ENCODE peak calls at places on chromosomes 6 and 20, in eight cellular contexts. One of them, this sample, is unnamed. For H3K27me3, the result is how much of the 10 kb centered on the place peaks cover.

GRCh38 chr6:34791164-34791841 is 580 bp upstream of the BLTP3A start:
- DNase-seq in tibial nerve: peak
- DNase-seq in neural progenitor cell: peak
- DNase-seq in upper lobe of right lung: peak
- DNase-seq in lower lobe of right lung: peak
- DNase-seq in Peyer's patch: peak
- DNase-seq in ovary: peak
- DNase-seq in astrocyte: peak
- DNase-seq in this sample: no peak

GRCh38 chr6:148720371-148720770 is 26.5 kb upstream of the UST start:
- DNase-seq in tibial nerve: no peak
- DNase-seq in neural progenitor cell: no peak
- DNase-seq in upper lobe of right lung: no peak
- DNase-seq in lower lobe of right lung: no peak
- DNase-seq in Peyer's patch: no peak
- DNase-seq in ovary: no peak
- DNase-seq in astrocyte: peak
- DNase-seq in this sample: no peak

GRCh38 chr6:125802383-125802782 is 11.6 kb downstream of the NCOA7 start:
- DNase-seq in tibial nerve: no peak
- DNase-seq in neural progenitor cell: no peak
- DNase-seq in upper lobe of right lung: no peak
- DNase-seq in lower lobe of right lung: no peak
- DNase-seq in Peyer's patch: no peak
- DNase-seq in ovary: no peak
- DNase-seq in astrocyte: no peak
- DNase-seq in this sample: no peak

GRCh38 chr20:11373391-11373790 is 544.3 kb upstream of the BTBD3 start:
- DNase-seq in tibial nerve: no peak
- DNase-seq in neural progenitor cell: no peak
- DNase-seq in upper lobe of right lung: no peak
- DNase-seq in lower lobe of right lung: no peak
- DNase-seq in Peyer's patch: no peak
- DNase-seq in ovary: peak
- DNase-seq in astrocyte: no peak
- DNase-seq in this sample: no peak

GRCh38 chr6:110523461-110524021 is 47.1 kb upstream of the SLC22A16 start:
- DNase-seq in tibial nerve: no peak
- DNase-seq in neural progenitor cell: no peak
- DNase-seq in upper lobe of right lung: no peak
- DNase-seq in lower lobe of right lung: no peak
- DNase-seq in Peyer's patch: no peak
- DNase-seq in ovary: no peak
- DNase-seq in astrocyte: no peak
- DNase-seq in this sample: peak

GRCh38 chr6:16064687-16065086 is 64.2 kb upstream of the MYLIP start:
- DNase-seq in tibial nerve: no peak
- DNase-seq in neural progenitor cell: peak
- DNase-seq in upper lobe of right lung: no peak
- DNase-seq in lower lobe of right lung: no peak
- DNase-seq in Peyer's patch: no peak
- DNase-seq in ovary: no peak
- DNase-seq in astrocyte: no peak
- DNase-seq in this sample: no peak

GRCh38 chr6:106084106-106084963 is 1.8 kb upstream of the PRDM1 start:
- DNase-seq in tibial nerve: peak
- DNase-seq in neural progenitor cell: peak
- DNase-seq in upper lobe of right lung: no peak
- DNase-seq in lower lobe of right lung: no peak
- DNase-seq in Peyer's patch: no peak
- DNase-seq in ovary: no peak
- DNase-seq in astrocyte: peak
- DNase-seq in this sample: peak

GRCh38 chr6:10033223-10033829 is 381.5 kb downstream of the TFAP2A start:
- DNase-seq in tibial nerve: no peak
- DNase-seq in neural progenitor cell: peak
- DNase-seq in upper lobe of right lung: no peak
- DNase-seq in lower lobe of right lung: no peak
- DNase-seq in Peyer's patch: no peak
- DNase-seq in ovary: no peak
- DNase-seq in astrocyte: peak
- DNase-seq in this sample: peak

GRCh38 chr6:9504191-9504590 is 910.7 kb downstream of the TFAP2A start:
- DNase-seq in tibial nerve: no peak
- DNase-seq in neural progenitor cell: no peak
- DNase-seq in upper lobe of right lung: no peak
- DNase-seq in lower lobe of right lung: no peak
- DNase-seq in Peyer's patch: no peak
- DNase-seq in ovary: no peak
- DNase-seq in astrocyte: no peak
- DNase-seq in this sample: no peak

GRCh38 chr20:16501236-16501635 is 72.0 kb downstream of the KIF16B start:
- DNase-seq in tibial nerve: no peak
- DNase-seq in neural progenitor cell: no peak
- DNase-seq in upper lobe of right lung: no peak
- DNase-seq in lower lobe of right lung: no peak
- DNase-seq in Peyer's patch: no peak
- DNase-seq in ovary: no peak
- DNase-seq in astrocyte: no peak
- DNase-seq in this sample: no peak

GRCh38 chr6:6699741-6700367 is 111.3 kb downstream of the LY86 start:
- DNase-seq in tibial nerve: peak
- DNase-seq in neural progenitor cell: peak
- DNase-seq in upper lobe of right lung: no peak
- DNase-seq in lower lobe of right lung: peak
- DNase-seq in Peyer's patch: peak
- DNase-seq in ovary: peak
- DNase-seq in astrocyte: peak
- DNase-seq in this sample: peak
- H3K4me3 ChIP-seq in tibial nerve: no peak
- H3K4me3 ChIP-seq in neural progenitor cell: no peak
- H3K4me3 ChIP-seq in upper lobe of right lung: no peak
- H3K4me3 ChIP-seq in lower lobe of right lung: no peak
- H3K4me3 ChIP-seq in Peyer's patch: no peak
- H3K4me3 ChIP-seq in ovary: no peak
- H3K4me3 ChIP-seq in astrocyte: no peak
- H3K4me3 ChIP-seq in this sample: no peak

GRCh38 chr20:35571566-35571965 is 29.7 kb downstream of the ERGIC3 start:
- DNase-seq in tibial nerve: no peak
- DNase-seq in neural progenitor cell: no peak
- DNase-seq in upper lobe of right lung: no peak
- DNase-seq in lower lobe of right lung: no peak
- DNase-seq in Peyer's patch: no peak
- DNase-seq in ovary: no peak
- DNase-seq in astrocyte: no peak
- DNase-seq in this sample: no peak

GRCh38 chr20:35572838-35573237 is 31.0 kb downstream of the ERGIC3 start:
- DNase-seq in tibial nerve: no peak
- DNase-seq in neural progenitor cell: no peak
- DNase-seq in upper lobe of right lung: peak
- DNase-seq in lower lobe of right lung: no peak
- DNase-seq in Peyer's patch: no peak
- DNase-seq in ovary: no peak
- DNase-seq in astrocyte: no peak
- DNase-seq in this sample: no peak

GRCh38 chr20:35563834-35564233 is 22.0 kb downstream of the ERGIC3 start:
- DNase-seq in tibial nerve: no peak
- DNase-seq in neural progenitor cell: no peak
- DNase-seq in upper lobe of right lung: peak
- DNase-seq in lower lobe of right lung: no peak
- DNase-seq in Peyer's patch: no peak
- DNase-seq in ovary: no peak
- DNase-seq in astrocyte: no peak
- DNase-seq in this sample: no peak

GRCh38 chr20:35564905-35565304 is 23.0 kb downstream of the ERGIC3 start:
- DNase-seq in tibial nerve: no peak
- DNase-seq in neural progenitor cell: no peak
- DNase-seq in upper lobe of right lung: peak
- DNase-seq in lower lobe of right lung: no peak
- DNase-seq in Peyer's patch: no peak
- DNase-seq in ovary: no peak
- DNase-seq in astrocyte: no peak
- DNase-seq in this sample: no peak

GRCh38 chr20:35568645-35569044 is 26.8 kb downstream of the ERGIC3 start:
- DNase-seq in tibial nerve: no peak
- DNase-seq in neural progenitor cell: peak
- DNase-seq in upper lobe of right lung: peak
- DNase-seq in lower lobe of right lung: no peak
- DNase-seq in Peyer's patch: no peak
- DNase-seq in ovary: no peak
- DNase-seq in astrocyte: no peak
- DNase-seq in this sample: peak
- TF ChIP-seq CTCF in tibial nerve: no peak
- TF ChIP-seq CTCF in neural progenitor cell: peak
- TF ChIP-seq CTCF in upper lobe of right lung: peak
- TF ChIP-seq CTCF in lower lobe of right lung: no peak
- TF ChIP-seq CTCF in Peyer's patch: peak
- TF ChIP-seq CTCF in ovary: no peak
- TF ChIP-seq CTCF in astrocyte: no peak
- TF ChIP-seq CTCF in this sample: peak

DNA sequence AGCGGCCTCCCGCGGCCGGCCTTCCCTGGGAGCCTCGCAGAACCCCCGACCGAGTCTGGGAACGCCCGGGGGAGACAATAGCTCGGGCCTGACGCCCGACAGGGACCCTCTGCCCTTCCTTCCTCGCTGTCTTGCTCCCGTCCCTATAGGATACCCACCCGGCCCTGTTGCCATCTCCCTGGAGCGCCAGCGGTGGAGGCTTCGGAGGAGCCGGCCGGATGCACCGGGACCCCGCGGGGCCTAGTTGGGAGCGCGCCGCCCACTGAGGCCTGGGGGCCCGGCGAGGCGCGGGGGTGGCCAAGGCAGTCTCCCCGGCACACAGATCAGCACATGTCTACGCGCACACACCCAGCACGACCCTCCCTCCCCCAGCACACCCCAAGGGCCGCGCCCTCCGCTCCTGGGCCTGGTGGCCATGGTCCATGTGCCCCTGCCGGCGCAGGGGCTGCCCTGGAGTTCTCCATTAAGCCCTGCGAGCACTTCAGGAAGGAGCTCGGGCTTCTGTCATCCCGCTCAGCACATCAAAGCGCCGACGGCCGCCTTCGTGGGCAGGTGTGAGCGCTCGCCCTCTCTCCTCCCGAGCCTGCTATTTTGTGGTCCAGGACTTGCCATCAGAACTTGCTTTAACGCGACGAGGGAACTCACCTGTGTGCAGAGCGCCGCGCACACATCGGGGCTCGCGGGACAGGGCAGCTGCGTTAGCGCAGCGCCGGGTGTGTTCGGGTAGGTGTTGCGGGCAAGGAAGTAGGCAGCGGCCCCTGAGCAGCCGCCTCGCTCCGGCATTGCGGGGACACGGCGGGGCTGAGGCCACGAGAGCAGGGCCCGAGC is 3.7 kb downstream of the FOXF2 start:
- DNase-seq in tibial nerve: no peak
- DNase-seq in neural progenitor cell: peak
- DNase-seq in upper lobe of right lung: no peak
- DNase-seq in lower lobe of right lung: no peak
- DNase-seq in Peyer's patch: no peak
- DNase-seq in ovary: no peak
- DNase-seq in astrocyte: no peak
- DNase-seq in this sample: no peak
- H3K27me3 ChIP-seq in tibial nerve: under half
- H3K27me3 ChIP-seq in neural progenitor cell: half or more
- H3K27me3 ChIP-seq in upper lobe of right lung: half or more
- H3K27me3 ChIP-seq in lower lobe of right lung: half or more
- H3K27me3 ChIP-seq in Peyer's patch: under half
- H3K27me3 ChIP-seq in ovary: under half
- H3K27me3 ChIP-seq in astrocyte: half or more
- H3K27me3 ChIP-seq in this sample: half or more

DNA sequence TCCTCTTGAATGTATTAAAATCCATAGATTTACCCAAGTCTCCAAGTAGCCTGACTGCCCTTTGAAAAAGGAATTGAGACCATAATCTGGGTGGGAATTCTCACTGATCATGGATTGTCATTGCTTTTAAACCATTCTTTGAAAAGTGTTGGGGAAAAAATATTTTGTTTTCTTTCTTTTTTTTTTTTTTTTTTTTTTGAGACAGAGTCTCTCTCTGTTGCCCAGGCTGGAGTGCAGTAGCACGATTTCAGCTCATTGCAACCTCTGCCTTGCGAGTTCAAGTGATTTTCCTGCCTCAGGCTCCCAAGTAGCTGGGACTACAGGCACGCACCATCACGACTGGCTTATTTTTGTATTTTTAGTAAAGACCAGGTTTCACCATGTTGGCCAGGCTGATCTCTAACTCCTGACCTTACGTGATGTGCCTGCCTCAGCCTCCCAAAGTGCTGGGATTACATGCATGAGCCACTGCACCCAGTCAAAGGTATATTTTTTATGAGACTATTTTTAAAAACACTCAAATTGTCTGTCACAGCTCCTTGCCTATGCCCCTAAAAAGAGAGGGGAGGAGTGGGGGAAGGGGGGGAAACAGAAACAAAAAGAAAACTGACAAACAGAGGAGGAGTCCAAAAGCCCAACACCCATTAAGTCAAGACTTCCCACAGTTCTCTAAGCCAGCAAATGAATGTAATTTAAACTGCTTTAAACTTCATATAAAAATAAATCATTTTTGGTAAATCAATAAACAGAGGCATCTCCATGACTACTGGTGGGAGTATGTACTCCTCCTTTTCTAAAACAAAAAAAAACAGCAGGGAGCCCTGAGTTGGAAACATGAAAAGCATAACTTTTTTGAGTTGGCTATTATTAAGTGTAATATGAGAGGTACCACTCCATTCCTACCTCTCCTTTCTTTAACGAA is 119.4 kb upstream of the PRSS16 start:
- DNase-seq in tibial nerve: no peak
- DNase-seq in neural progenitor cell: no peak
- DNase-seq in upper lobe of right lung: no peak
- DNase-seq in lower lobe of right lung: no peak
- DNase-seq in Peyer's patch: no peak
- DNase-seq in ovary: no peak
- DNase-seq in astrocyte: no peak
- DNase-seq in this sample: no peak
- H3K4me3 ChIP-seq in tibial nerve: no peak
- H3K4me3 ChIP-seq in neural progenitor cell: no peak
- H3K4me3 ChIP-seq in upper lobe of right lung: no peak
- H3K4me3 ChIP-seq in lower lobe of right lung: no peak
- H3K4me3 ChIP-seq in Peyer's patch: no peak
- H3K4me3 ChIP-seq in ovary: no peak
- H3K4me3 ChIP-seq in astrocyte: no peak
- H3K4me3 ChIP-seq in this sample: no peak

GRCh38 chr20:52746768-52747167 is 225.4 kb upstream of the TSHZ2 start:
- DNase-seq in tibial nerve: no peak
- DNase-seq in neural progenitor cell: no peak
- DNase-seq in upper lobe of right lung: no peak
- DNase-seq in lower lobe of right lung: no peak
- DNase-seq in Peyer's patch: no peak
- DNase-seq in ovary: no peak
- DNase-seq in astrocyte: no peak
- DNase-seq in this sample: no peak
- TF ChIP-seq CTCF in tibial nerve: no peak
- TF ChIP-seq CTCF in neural progenitor cell: no peak
- TF ChIP-seq CTCF in upper lobe of right lung: no peak
- TF ChIP-seq CTCF in lower lobe of right lung: no peak
- TF ChIP-seq CTCF in Peyer's patch: no peak
- TF ChIP-seq CTCF in ovary: no peak
- TF ChIP-seq CTCF in astrocyte: no peak
- TF ChIP-seq CTCF in this sample: no peak